ENCODE peak calls at places on chromosome 20, in nine cellular contexts. K, A, Y, I, E, V, B, R and Q are unnamed samples.

GRCh38 chr20:48740714-48741113 is 87.1 kb downstream of the PREX1 start:
- DNase-seq in K (no peak), B (no peak), Y (peak), V (no peak), I (no peak), R (no peak), E (no peak), A (no peak), Q (no peak)

GRCh38 chr20:8693709-8694108 is 375.2 kb upstream of the PLCB4 start:
- DNase-seq in R (no peak), I (no peak), V (no peak), A (no peak), E (peak), K (no peak), B (peak), Y (no peak), Q (no peak)

GRCh38 chr20:25077610-25078169 is 4.3 kb downstream of the VSX1 start:
- DNase-seq in I (no peak), B (peak), Y (no peak), E (no peak), A (peak), R (no peak), V (no peak), K (no peak), Q (no peak)

GRCh38 chr20:18421608-18422007 is 45.2 kb downstream of the DZANK1 start:
- DNase-seq in B (no peak), K (peak), R (no peak), Y (no peak), A (no peak), V (no peak), E (no peak), I (no peak), Q (no peak)

GRCh38 chr20:58267389-58268215 is 39.1 kb upstream of the ANKRD60 start:
- DNase-seq in I (no peak), Y (no peak), R (no peak), V (no peak), E (no peak), A (no peak), B (no peak), K (no peak), Q (no peak)

GRCh38 chr20:38501858-38502431 is 29.3 kb downstream of the RALGAPB start:
- DNase-seq in A (no peak), V (no peak), I (no peak), K (no peak), B (no peak), R (no peak), E (no peak), Y (no peak), Q (no peak)

GRCh38 chr20:10511507-10512231 is 76.6 kb downstream of the SLX4IP start:
- DNase-seq in K (peak), A (peak), R (no peak), E (peak), V (peak), I (peak), B (peak), Y (peak), Q (peak)

GRCh38 chr20:11338506-11339306 is 579.0 kb upstream of the BTBD3 start:
- DNase-seq in B (peak), I (no peak), A (no peak), E (peak), V (no peak), K (no peak), R (no peak), Y (no peak), Q (no peak)

GRCh38 chr20:50731930-50732690 is 730 bp downstream of the PARD6B start:
- DNase-seq in A (no peak), E (no peak), Y (no peak), B (peak), R (no peak), K (peak), V (peak), I (no peak), Q (peak)

GRCh38 chr20:61603715-61604114 is 351.7 kb downstream of the CDH4 start:
- DNase-seq in I (no peak), R (no peak), K (no peak), V (no peak), E (no peak), A (peak), B (no peak), Y (no peak), Q (no peak)

GRCh38 chr20:8913452-8913851 is 155.4 kb upstream of the PLCB4 start:
- DNase-seq in V (no peak), I (no peak), B (no peak), A (no peak), R (no peak), K (no peak), Y (no peak), E (no peak), Q (no peak)

GRCh38 chr20:55782861-55783260 is 222.5 kb downstream of the CBLN4 start:
- DNase-seq in I (no peak), R (no peak), K (no peak), A (no peak), B (no peak), V (no peak), E (no peak), Y (no peak), Q (no peak)

GRCh38 chr20:41276317-41276751 is 41.2 kb downstream of the ZHX3 start:
- DNase-seq in E (no peak), V (peak), Y (no peak), I (no peak), A (no peak), B (no peak), R (no peak), K (no peak), Q (no peak)

GRCh38 chr20:7094438-7094997 is 327.0 kb downstream of the BMP2 start:
- DNase-seq in Y (peak), V (peak), E (no peak), K (peak), I (no peak), B (peak), A (no peak), R (no peak), Q (peak)

GRCh38 chr20:373171-373890 is 7.2 kb upstream of the TRIB3 start:
- DNase-seq in Y (no peak), V (peak), A (no peak), R (no peak), E (peak), I (no peak), K (no peak), B (peak), Q (peak)

GRCh38 chr20:5001174-5002076 is at the start of gene SLC23A2:
- DNase-seq in V (peak), I (peak), R (peak), Y (peak), K (peak), E (no peak), A (peak), B (peak), Q (peak)

GRCh38 chr20:63138855-63139341 is 77.0 kb downstream of the YTHDF1 start:
- DNase-seq in E (no peak), I (no peak), K (no peak), A (no peak), R (no peak), V (no peak), Y (no peak), B (peak), Q (peak)

GRCh38 chr20:43057317-43057716 is 132.4 kb downstream of the PTPRT start:
- DNase-seq in K (no peak), B (no peak), A (no peak), I (no peak), R (no peak), Y (no peak), V (no peak), E (no peak), Q (no peak)

GRCh38 chr20:9829835-9830234 is 9.0 kb downstream of the PAK5 start:
- DNase-seq in I (no peak), Y (no peak), A (no peak), B (no peak), V (no peak), R (no peak), K (no peak), E (no peak), Q (no peak)

GRCh38 chr20:38076548-38076947 is 43.0 kb downstream of the RPRD1B start:
- DNase-seq in V (no peak), B (no peak), E (no peak), A (no peak), K (no peak), Y (peak), R (no peak), I (no peak), Q (no peak)

GRCh38 chr20:25015986-25016385 is 23.4 kb upstream of the APMAP start:
- DNase-seq in E (no peak), K (no peak), R (no peak), Y (no peak), B (no peak), A (no peak), V (no peak), I (no peak), Q (no peak)

GRCh38 chr20:48070961-48071645 is 285.8 kb upstream of the SULF2 start:
- DNase-seq in V (no peak), A (no peak), B (no peak), Y (no peak), R (no peak), I (no peak), K (no peak), E (no peak), Q (no peak)

GRCh38 chr20:22575087-22575721 is 9.2 kb downstream of the FOXA2 start:
- DNase-seq in A (no peak), K (peak), I (no peak), V (no peak), R (no peak), E (no peak), Y (no peak), B (no peak), Q (peak)

GRCh38 chr20:57593134-57593886 is 26.9 kb downstream of the ZBP1 start:
- DNase-seq in B (no peak), R (no peak), K (no peak), Y (no peak), A (peak), E (no peak), I (no peak), V (no peak), Q (no peak)

GRCh38 chr20:33673411-33674293 is 576 bp downstream of the NECAB3 start:
- DNase-seq in I (no peak), R (no peak), Y (peak), A (no peak), K (no peak), E (no peak), V (no peak), B (peak), Q (peak)

GRCh38 chr20:63533871-63534393 is 3.2 kb downstream of the PTK6 start:
- DNase-seq in A (peak), E (no peak), Y (no peak), R (no peak), I (no peak), V (no peak), K (no peak), B (no peak), Q (no peak)

GRCh38 chr20:51014797-51015722 is 7.8 kb downstream of the KCNG1 start:
- DNase-seq in V (peak), A (no peak), B (peak), R (no peak), K (peak), I (no peak), Y (peak), E (no peak), Q (peak)